ENCODE peak calls at places on chromosomes 3 and 15, in ten cellular contexts. One of them, this sample, is unnamed. For H3K27me3 and H3K4me1, the result is how much of the 10 kb centered on the place peaks cover.

GRCh38 chr3:28206479-28206878 is 34.9 kb upstream of the CMC1 start:
- DNase-seq in ovary: no peak
- DNase-seq in heart right ventricle: no peak
- DNase-seq in tibial nerve: no peak
- DNase-seq in IMR-90: no peak
- DNase-seq in DND-41: no peak
- DNase-seq in uterus: no peak
- DNase-seq in cardiac muscle cell: no peak
- DNase-seq in left ventricle myocardium inferior: no peak
- DNase-seq in stomach: no peak
- DNase-seq in this sample: no peak

GRCh38 chr3:11001020-11001657 is 8.6 kb downstream of the SLC6A1 start:
- DNase-seq in DND-41: no peak
- DNase-seq in heart right ventricle: no peak
- DNase-seq in tibial nerve: no peak
- DNase-seq in left ventricle myocardium inferior: no peak
- DNase-seq in uterus: no peak
- DNase-seq in IMR-90: no peak
- DNase-seq in cardiac muscle cell: no peak
- DNase-seq in ovary: no peak
- DNase-seq in stomach: no peak
- DNase-seq in this sample: no peak

GRCh38 chr3:197541756-197542539 is 13.8 kb downstream of the BDH1 start:
- DNase-seq in tibial nerve: no peak
- DNase-seq in ovary: peak
- DNase-seq in heart right ventricle: peak
- DNase-seq in uterus: peak
- DNase-seq in DND-41: no peak
- DNase-seq in stomach: no peak
- DNase-seq in cardiac muscle cell: peak
- DNase-seq in left ventricle myocardium inferior: peak
- DNase-seq in IMR-90: peak
- DNase-seq in this sample: no peak

GRCh38 chr3:121748638-121749275 is 784 bp downstream of the GOLGB1 start:
- DNase-seq in IMR-90: peak
- DNase-seq in tibial nerve: no peak
- DNase-seq in stomach: peak
- DNase-seq in heart right ventricle: no peak
- DNase-seq in uterus: no peak
- DNase-seq in ovary: no peak
- DNase-seq in cardiac muscle cell: peak
- DNase-seq in DND-41: no peak
- DNase-seq in left ventricle myocardium inferior: no peak
- DNase-seq in this sample: peak

GRCh38 chr15:25178835-25179672 is 224.3 kb downstream of the SNRPN start:
- DNase-seq in tibial nerve: no peak
- DNase-seq in ovary: peak
- DNase-seq in cardiac muscle cell: no peak
- DNase-seq in left ventricle myocardium inferior: peak
- DNase-seq in DND-41: no peak
- DNase-seq in heart right ventricle: no peak
- DNase-seq in uterus: peak
- DNase-seq in stomach: peak
- DNase-seq in IMR-90: no peak
- DNase-seq in this sample: peak

GRCh38 chr3:141418751-141419150 is 50.4 kb downstream of the ZBTB38 start:
- DNase-seq in stomach: no peak
- DNase-seq in tibial nerve: no peak
- DNase-seq in ovary: no peak
- DNase-seq in DND-41: no peak
- DNase-seq in heart right ventricle: no peak
- DNase-seq in cardiac muscle cell: no peak
- DNase-seq in left ventricle myocardium inferior: no peak
- DNase-seq in uterus: no peak
- DNase-seq in IMR-90: no peak
- DNase-seq in this sample: no peak

GRCh38 chr3:40073310-40074007 is 236.0 kb upstream of the EIF1B start:
- DNase-seq in DND-41: no peak
- DNase-seq in tibial nerve: no peak
- DNase-seq in ovary: no peak
- DNase-seq in heart right ventricle: no peak
- DNase-seq in IMR-90: no peak
- DNase-seq in left ventricle myocardium inferior: no peak
- DNase-seq in stomach: no peak
- DNase-seq in cardiac muscle cell: peak
- DNase-seq in uterus: no peak
- DNase-seq in this sample: no peak

GRCh38 chr3:171809513-171810277 is 588 bp downstream of the PLD1 start:
- DNase-seq in left ventricle myocardium inferior: peak
- DNase-seq in IMR-90: peak
- DNase-seq in ovary: peak
- DNase-seq in heart right ventricle: peak
- DNase-seq in tibial nerve: peak
- DNase-seq in cardiac muscle cell: peak
- DNase-seq in uterus: peak
- DNase-seq in DND-41: no peak
- DNase-seq in stomach: peak
- DNase-seq in this sample: no peak

GRCh38 chr3:124075758-124076157 is 83.8 kb upstream of the ROPN1 start:
- DNase-seq in DND-41: no peak
- DNase-seq in uterus: no peak
- DNase-seq in ovary: peak
- DNase-seq in cardiac muscle cell: peak
- DNase-seq in stomach: no peak
- DNase-seq in IMR-90: no peak
- DNase-seq in heart right ventricle: no peak
- DNase-seq in tibial nerve: no peak
- DNase-seq in left ventricle myocardium inferior: no peak
- DNase-seq in this sample: no peak

GRCh38 chr15:74826911-74827310 is 484 bp downstream of the CPLX3 start:
- DNase-seq in stomach: no peak
- DNase-seq in DND-41: no peak
- DNase-seq in cardiac muscle cell: no peak
- DNase-seq in IMR-90: no peak
- DNase-seq in tibial nerve: no peak
- DNase-seq in ovary: no peak
- DNase-seq in uterus: no peak
- DNase-seq in heart right ventricle: no peak
- DNase-seq in left ventricle myocardium inferior: no peak
- DNase-seq in this sample: no peak

GRCh38 chr15:74824976-74825375 is 1.5 kb upstream of the CPLX3 start:
- DNase-seq in stomach: no peak
- DNase-seq in left ventricle myocardium inferior: no peak
- DNase-seq in cardiac muscle cell: no peak
- DNase-seq in uterus: no peak
- DNase-seq in ovary: no peak
- DNase-seq in tibial nerve: no peak
- DNase-seq in heart right ventricle: no peak
- DNase-seq in IMR-90: no peak
- DNase-seq in DND-41: no peak
- DNase-seq in this sample: no peak

GRCh38 chr15:74826372-74826819 is at the start of gene CPLX3:
- DNase-seq in ovary: peak
- DNase-seq in tibial nerve: no peak
- DNase-seq in left ventricle myocardium inferior: no peak
- DNase-seq in stomach: peak
- DNase-seq in heart right ventricle: no peak
- DNase-seq in DND-41: peak
- DNase-seq in cardiac muscle cell: peak
- DNase-seq in IMR-90: no peak
- DNase-seq in uterus: no peak
- DNase-seq in this sample: no peak

GRCh38 chr15:74827632-74828031 is 1.2 kb downstream of the CPLX3 start:
- DNase-seq in uterus: no peak
- DNase-seq in IMR-90: no peak
- DNase-seq in cardiac muscle cell: no peak
- DNase-seq in tibial nerve: no peak
- DNase-seq in ovary: no peak
- DNase-seq in heart right ventricle: no peak
- DNase-seq in DND-41: no peak
- DNase-seq in stomach: no peak
- DNase-seq in left ventricle myocardium inferior: no peak
- DNase-seq in this sample: no peak

DNA sequence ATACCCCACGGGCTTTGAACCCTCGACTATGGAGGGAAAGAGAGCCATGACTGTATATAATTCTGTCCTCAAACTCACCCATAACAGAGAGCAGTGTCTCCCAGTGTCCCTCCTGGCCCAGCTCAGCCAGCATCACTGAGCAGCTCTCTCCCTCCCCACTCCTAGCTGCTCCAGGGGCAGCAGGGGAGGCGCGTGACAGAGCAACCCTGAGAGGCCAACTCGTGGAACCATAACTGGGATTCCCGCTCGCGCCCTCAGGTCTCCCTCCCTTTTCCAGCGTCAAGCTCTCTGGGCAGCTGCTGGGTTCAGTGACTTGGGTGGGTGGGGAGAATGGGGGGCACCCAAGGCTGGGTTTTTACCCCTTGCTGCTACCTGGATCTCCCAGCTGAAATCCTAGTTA is 532 bp upstream of the CPLX3 start:
- DNase-seq in left ventricle myocardium inferior: no peak
- DNase-seq in stomach: no peak
- DNase-seq in heart right ventricle: no peak
- DNase-seq in cardiac muscle cell: no peak
- DNase-seq in uterus: no peak
- DNase-seq in ovary: no peak
- DNase-seq in tibial nerve: no peak
- DNase-seq in IMR-90: no peak
- DNase-seq in DND-41: no peak
- DNase-seq in this sample: no peak
- H3K27me3 ChIP-seq in left ventricle myocardium inferior: under half
- H3K27me3 ChIP-seq in stomach: half or more
- H3K27me3 ChIP-seq in heart right ventricle: under half
- H3K27me3 ChIP-seq in cardiac muscle cell: under half
- H3K27me3 ChIP-seq in uterus: under half
- H3K27me3 ChIP-seq in ovary: under half
- H3K27me3 ChIP-seq in tibial nerve: under half
- H3K27me3 ChIP-seq in IMR-90: half or more
- H3K27me3 ChIP-seq in DND-41: under half
- H3K27me3 ChIP-seq in this sample: under half

GRCh38 chr3:98540346-98540745 is 8.6 kb downstream of the GPR15 start:
- DNase-seq in stomach: no peak
- DNase-seq in DND-41: no peak
- DNase-seq in cardiac muscle cell: no peak
- DNase-seq in IMR-90: no peak
- DNase-seq in tibial nerve: no peak
- DNase-seq in ovary: no peak
- DNase-seq in uterus: no peak
- DNase-seq in left ventricle myocardium inferior: no peak
- DNase-seq in heart right ventricle: no peak
- DNase-seq in this sample: no peak

GRCh38 chr3:98534734-98535133 is 3.0 kb downstream of the GPR15 start:
- DNase-seq in IMR-90: no peak
- DNase-seq in ovary: no peak
- DNase-seq in heart right ventricle: no peak
- DNase-seq in cardiac muscle cell: no peak
- DNase-seq in left ventricle myocardium inferior: no peak
- DNase-seq in uterus: no peak
- DNase-seq in tibial nerve: no peak
- DNase-seq in stomach: no peak
- DNase-seq in DND-41: no peak
- DNase-seq in this sample: no peak

GRCh38 chr3:98532709-98533571 is 1.2 kb downstream of the GPR15 start:
- DNase-seq in tibial nerve: no peak
- DNase-seq in IMR-90: no peak
- DNase-seq in ovary: no peak
- DNase-seq in cardiac muscle cell: no peak
- DNase-seq in heart right ventricle: no peak
- DNase-seq in stomach: no peak
- DNase-seq in uterus: no peak
- DNase-seq in DND-41: no peak
- DNase-seq in left ventricle myocardium inferior: no peak
- DNase-seq in this sample: no peak

GRCh38 chr3:98534168-98534567 is 2.4 kb downstream of the GPR15 start:
- DNase-seq in cardiac muscle cell: no peak
- DNase-seq in stomach: no peak
- DNase-seq in uterus: no peak
- DNase-seq in heart right ventricle: no peak
- DNase-seq in tibial nerve: no peak
- DNase-seq in IMR-90: no peak
- DNase-seq in left ventricle myocardium inferior: no peak
- DNase-seq in DND-41: no peak
- DNase-seq in ovary: no peak
- DNase-seq in this sample: no peak

GRCh38 chr3:98536456-98537017 is 4.8 kb downstream of the GPR15 start:
- DNase-seq in left ventricle myocardium inferior: no peak
- DNase-seq in uterus: no peak
- DNase-seq in DND-41: no peak
- DNase-seq in ovary: no peak
- DNase-seq in IMR-90: no peak
- DNase-seq in heart right ventricle: no peak
- DNase-seq in cardiac muscle cell: no peak
- DNase-seq in stomach: no peak
- DNase-seq in tibial nerve: no peak
- DNase-seq in this sample: no peak
- H3K4me1 ChIP-seq in left ventricle myocardium inferior: under half
- H3K4me1 ChIP-seq in uterus: under half
- H3K4me1 ChIP-seq in DND-41: under half
- H3K4me1 ChIP-seq in ovary: under half
- H3K4me1 ChIP-seq in IMR-90: under half
- H3K4me1 ChIP-seq in heart right ventricle: under half
- H3K4me1 ChIP-seq in cardiac muscle cell: under half
- H3K4me1 ChIP-seq in stomach: under half
- H3K4me1 ChIP-seq in tibial nerve: under half
- H3K4me1 ChIP-seq in this sample: under half

GRCh38 chr3:147411235-147411607 is 2.1 kb downstream of the ZIC1 start:
- DNase-seq in cardiac muscle cell: no peak
- DNase-seq in ovary: no peak
- DNase-seq in stomach: no peak
- DNase-seq in uterus: no peak
- DNase-seq in IMR-90: peak
- DNase-seq in tibial nerve: no peak
- DNase-seq in left ventricle myocardium inferior: no peak
- DNase-seq in heart right ventricle: no peak
- DNase-seq in DND-41: no peak
- DNase-seq in this sample: peak
- H3K27me3 ChIP-seq in cardiac muscle cell: half or more
- H3K27me3 ChIP-seq in ovary: under half
- H3K27me3 ChIP-seq in stomach: half or more
- H3K27me3 ChIP-seq in uterus: half or more
- H3K27me3 ChIP-seq in IMR-90: half or more
- H3K27me3 ChIP-seq in tibial nerve: under half
- H3K27me3 ChIP-seq in left ventricle myocardium inferior: half or more
- H3K27me3 ChIP-seq in heart right ventricle: half or more
- H3K27me3 ChIP-seq in DND-41: under half
- H3K27me3 ChIP-seq in this sample: under half

DNA sequence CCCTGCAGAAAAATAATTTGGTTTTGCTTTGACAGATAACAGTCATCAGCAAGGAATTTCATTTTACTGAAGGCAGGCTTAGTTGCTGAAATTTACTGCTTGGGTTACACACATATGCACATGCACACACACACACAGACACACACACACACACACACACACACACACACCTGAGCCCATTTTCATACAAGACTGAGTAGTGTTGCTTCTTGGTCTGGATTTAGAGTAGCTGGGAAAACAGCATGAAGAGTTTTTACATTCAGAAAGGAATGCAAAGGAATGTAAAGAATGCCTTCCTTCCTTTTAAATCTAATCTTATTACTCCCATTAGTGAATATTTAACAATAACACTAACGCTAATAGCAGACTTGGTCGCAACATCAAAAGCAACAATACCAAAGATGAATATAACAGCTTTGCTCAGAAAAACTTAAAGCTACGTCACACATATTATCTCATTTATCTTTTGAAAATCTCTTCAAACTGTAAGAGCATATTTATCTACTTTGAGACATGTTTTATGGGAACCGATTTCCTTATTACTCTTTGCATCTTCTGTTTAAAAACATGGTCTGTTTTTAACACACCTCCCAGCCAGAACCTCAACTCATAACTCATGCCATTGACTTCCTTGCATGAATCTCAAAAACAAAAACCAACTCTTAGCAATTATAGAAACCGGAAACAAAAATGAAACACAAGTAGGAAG is 32.5 kb downstream of the RFTN1 start:
- DNase-seq in DND-41: no peak
- DNase-seq in tibial nerve: no peak
- DNase-seq in cardiac muscle cell: no peak
- DNase-seq in ovary: no peak
- DNase-seq in uterus: no peak
- DNase-seq in left ventricle myocardium inferior: no peak
- DNase-seq in heart right ventricle: no peak
- DNase-seq in IMR-90: peak
- DNase-seq in stomach: no peak
- DNase-seq in this sample: no peak
- H3K4me1 ChIP-seq in DND-41: under half
- H3K4me1 ChIP-seq in tibial nerve: under half
- H3K4me1 ChIP-seq in cardiac muscle cell: under half
- H3K4me1 ChIP-seq in ovary: under half
- H3K4me1 ChIP-seq in uterus: under half
- H3K4me1 ChIP-seq in left ventricle myocardium inferior: half or more
- H3K4me1 ChIP-seq in heart right ventricle: under half
- H3K4me1 ChIP-seq in IMR-90: under half
- H3K4me1 ChIP-seq in stomach: under half
- H3K4me1 ChIP-seq in this sample: under half